ENCODE peak calls at places on chromosomes 7 and 10, in nine cellular contexts. One of them, this sample, is unnamed.

GRCh38 chr10:109929501-109930219 is 6.3 kb upstream of the XPNPEP1 start:
- DNase-seq in left ventricle myocardium inferior: no peak
- DNase-seq in CD4-positive, alpha-beta T cell: no peak
- DNase-seq in osteocyte: no peak
- DNase-seq in type B pancreatic cell: no peak
- DNase-seq in thoracic aorta: no peak
- DNase-seq in foreskin fibroblast: peak; percentile 66
- DNase-seq in endothelial cell: no peak
- DNase-seq in epithelial cell of esophagus: no peak
- DNase-seq in this sample: no peak

GRCh38 chr7:69738396-69738889 is 140.2 kb downstream of the AUTS2 start:
- DNase-seq in thoracic aorta: no peak
- DNase-seq in left ventricle myocardium inferior: no peak
- DNase-seq in osteocyte: no peak
- DNase-seq in endothelial cell: no peak
- DNase-seq in foreskin fibroblast: no peak
- DNase-seq in CD4-positive, alpha-beta T cell: no peak
- DNase-seq in type B pancreatic cell: no peak
- DNase-seq in epithelial cell of esophagus: no peak
- DNase-seq in this sample: no peak

GRCh38 chr10:34861293-34862004 is 46.4 kb upstream of the PARD3 start:
- DNase-seq in endothelial cell: no peak
- DNase-seq in epithelial cell of esophagus: peak; percentile 52
- DNase-seq in thoracic aorta: no peak
- DNase-seq in left ventricle myocardium inferior: peak; percentile 22
- DNase-seq in osteocyte: no peak
- DNase-seq in type B pancreatic cell: no peak
- DNase-seq in foreskin fibroblast: peak; percentile 20
- DNase-seq in CD4-positive, alpha-beta T cell: no peak
- DNase-seq in this sample: no peak

GRCh38 chr10:133085251-133086125 is 2.2 kb upstream of the ADGRA1 start:
- DNase-seq in thoracic aorta: no peak
- DNase-seq in type B pancreatic cell: no peak
- DNase-seq in CD4-positive, alpha-beta T cell: no peak
- DNase-seq in endothelial cell: no peak
- DNase-seq in foreskin fibroblast: no peak
- DNase-seq in epithelial cell of esophagus: no peak
- DNase-seq in left ventricle myocardium inferior: no peak
- DNase-seq in osteocyte: no peak
- DNase-seq in this sample: no peak

GRCh38 chr10:22426653-22427052 is 81.4 kb downstream of the SPAG6 start:
- DNase-seq in CD4-positive, alpha-beta T cell: no peak
- DNase-seq in epithelial cell of esophagus: no peak
- DNase-seq in thoracic aorta: no peak
- DNase-seq in type B pancreatic cell: no peak
- DNase-seq in endothelial cell: no peak
- DNase-seq in osteocyte: no peak
- DNase-seq in left ventricle myocardium inferior: no peak
- DNase-seq in foreskin fibroblast: no peak
- DNase-seq in this sample: no peak

GRCh38 chr10:102267748-102268147 is 22.4 kb downstream of the GBF1 start:
- DNase-seq in CD4-positive, alpha-beta T cell: no peak
- DNase-seq in epithelial cell of esophagus: peak; percentile 71
- DNase-seq in foreskin fibroblast: peak; percentile 83
- DNase-seq in endothelial cell: no peak
- DNase-seq in thoracic aorta: no peak
- DNase-seq in left ventricle myocardium inferior: no peak
- DNase-seq in osteocyte: no peak
- DNase-seq in type B pancreatic cell: no peak
- DNase-seq in this sample: no peak

GRCh38 chr7:29639887-29640600 is 76.4 kb downstream of the PRR15 start:
- DNase-seq in foreskin fibroblast: no peak
- DNase-seq in CD4-positive, alpha-beta T cell: no peak
- DNase-seq in osteocyte: no peak
- DNase-seq in endothelial cell: no peak
- DNase-seq in type B pancreatic cell: no peak
- DNase-seq in left ventricle myocardium inferior: no peak
- DNase-seq in epithelial cell of esophagus: peak; percentile 19
- DNase-seq in thoracic aorta: no peak
- DNase-seq in this sample: no peak

GRCh38 chr7:66138994-66139752 is 24.5 kb downstream of the CRCP start:
- DNase-seq in foreskin fibroblast: peak; percentile 52
- DNase-seq in CD4-positive, alpha-beta T cell: no peak
- DNase-seq in thoracic aorta: no peak
- DNase-seq in type B pancreatic cell: no peak
- DNase-seq in osteocyte: no peak
- DNase-seq in epithelial cell of esophagus: no peak
- DNase-seq in endothelial cell: no peak
- DNase-seq in left ventricle myocardium inferior: no peak
- DNase-seq in this sample: no peak

GRCh38 chr7:157490465-157490912 is 153.7 kb downstream of the DNAJB6 start:
- DNase-seq in left ventricle myocardium inferior: no peak
- DNase-seq in thoracic aorta: no peak
- DNase-seq in type B pancreatic cell: no peak
- DNase-seq in osteocyte: peak; percentile 46
- DNase-seq in CD4-positive, alpha-beta T cell: peak; percentile 27
- DNase-seq in endothelial cell: no peak
- DNase-seq in epithelial cell of esophagus: peak; percentile 70
- DNase-seq in foreskin fibroblast: peak; percentile 8
- DNase-seq in this sample: no peak

GRCh38 chr10:130244031-130244927 is 108.1 kb downstream of the GLRX3 start:
- DNase-seq in CD4-positive, alpha-beta T cell: no peak
- DNase-seq in type B pancreatic cell: peak; percentile 45
- DNase-seq in osteocyte: peak; percentile 78
- DNase-seq in left ventricle myocardium inferior: no peak
- DNase-seq in epithelial cell of esophagus: no peak
- DNase-seq in endothelial cell: no peak
- DNase-seq in thoracic aorta: no peak
- DNase-seq in foreskin fibroblast: no peak
- DNase-seq in this sample: no peak

GRCh38 chr7:110962374-110962773 is 128.6 kb upstream of the LRRN3 start:
- DNase-seq in osteocyte: no peak
- DNase-seq in CD4-positive, alpha-beta T cell: no peak
- DNase-seq in left ventricle myocardium inferior: peak; percentile 15
- DNase-seq in type B pancreatic cell: no peak
- DNase-seq in foreskin fibroblast: peak; percentile 12
- DNase-seq in thoracic aorta: no peak
- DNase-seq in endothelial cell: no peak
- DNase-seq in epithelial cell of esophagus: no peak
- DNase-seq in this sample: no peak

GRCh38 chr10:30358206-30358605 is 9.1 kb upstream of the MTPAP start:
- DNase-seq in type B pancreatic cell: no peak
- DNase-seq in thoracic aorta: no peak
- DNase-seq in epithelial cell of esophagus: no peak
- DNase-seq in left ventricle myocardium inferior: no peak
- DNase-seq in CD4-positive, alpha-beta T cell: no peak
- DNase-seq in endothelial cell: no peak
- DNase-seq in osteocyte: no peak
- DNase-seq in foreskin fibroblast: no peak
- DNase-seq in this sample: no peak

GRCh38 chr7:116285252-116285651 is 74.9 kb downstream of the TES start:
- DNase-seq in endothelial cell: no peak
- DNase-seq in osteocyte: no peak
- DNase-seq in CD4-positive, alpha-beta T cell: no peak
- DNase-seq in epithelial cell of esophagus: no peak
- DNase-seq in foreskin fibroblast: no peak
- DNase-seq in type B pancreatic cell: no peak
- DNase-seq in thoracic aorta: no peak
- DNase-seq in left ventricle myocardium inferior: no peak
- DNase-seq in this sample: no peak

GRCh38 chr7:79977481-79977880 is 157.2 kb upstream of the GNAI1 start:
- DNase-seq in left ventricle myocardium inferior: no peak
- DNase-seq in endothelial cell: no peak
- DNase-seq in thoracic aorta: no peak
- DNase-seq in osteocyte: no peak
- DNase-seq in epithelial cell of esophagus: no peak
- DNase-seq in foreskin fibroblast: no peak
- DNase-seq in type B pancreatic cell: no peak
- DNase-seq in CD4-positive, alpha-beta T cell: no peak
- DNase-seq in this sample: no peak

GRCh38 chr7:79984210-79984609 is 150.4 kb upstream of the GNAI1 start:
- DNase-seq in thoracic aorta: no peak
- DNase-seq in left ventricle myocardium inferior: no peak
- DNase-seq in CD4-positive, alpha-beta T cell: no peak
- DNase-seq in osteocyte: no peak
- DNase-seq in foreskin fibroblast: peak; percentile 24
- DNase-seq in endothelial cell: no peak
- DNase-seq in type B pancreatic cell: no peak
- DNase-seq in epithelial cell of esophagus: peak; percentile 3
- DNase-seq in this sample: no peak

GRCh38 chr7:79982151-79982770 is 152.4 kb upstream of the GNAI1 start:
- DNase-seq in left ventricle myocardium inferior: no peak
- DNase-seq in osteocyte: no peak
- DNase-seq in foreskin fibroblast: peak; percentile 73
- DNase-seq in thoracic aorta: no peak
- DNase-seq in epithelial cell of esophagus: peak; percentile 55
- DNase-seq in type B pancreatic cell: no peak
- DNase-seq in endothelial cell: no peak
- DNase-seq in CD4-positive, alpha-beta T cell: no peak
- DNase-seq in this sample: no peak

GRCh38 chr7:79980376-79980775 is 154.3 kb upstream of the GNAI1 start:
- DNase-seq in left ventricle myocardium inferior: no peak
- DNase-seq in foreskin fibroblast: no peak
- DNase-seq in type B pancreatic cell: no peak
- DNase-seq in epithelial cell of esophagus: no peak
- DNase-seq in thoracic aorta: no peak
- DNase-seq in CD4-positive, alpha-beta T cell: no peak
- DNase-seq in osteocyte: no peak
- DNase-seq in endothelial cell: no peak
- DNase-seq in this sample: no peak

GRCh38 chr7:79979437-79979836 is 155.2 kb upstream of the GNAI1 start:
- DNase-seq in type B pancreatic cell: no peak
- DNase-seq in osteocyte: no peak
- DNase-seq in CD4-positive, alpha-beta T cell: no peak
- DNase-seq in epithelial cell of esophagus: no peak
- DNase-seq in left ventricle myocardium inferior: no peak
- DNase-seq in endothelial cell: no peak
- DNase-seq in thoracic aorta: no peak
- DNase-seq in foreskin fibroblast: peak; percentile 85
- DNase-seq in this sample: no peak
- TF ChIP-seq CTCF in type B pancreatic cell: no peak
- TF ChIP-seq CTCF in osteocyte: no peak
- TF ChIP-seq CTCF in CD4-positive, alpha-beta T cell: no peak
- TF ChIP-seq CTCF in epithelial cell of esophagus: no peak
- TF ChIP-seq CTCF in left ventricle myocardium inferior: no peak
- TF ChIP-seq CTCF in endothelial cell: no peak
- TF ChIP-seq CTCF in thoracic aorta: no peak
- TF ChIP-seq CTCF in foreskin fibroblast: no peak
- TF ChIP-seq CTCF in this sample: no peak

GRCh38 chr10:86644412-86645110 is 9.8 kb upstream of the OPN4 start:
- DNase-seq in CD4-positive, alpha-beta T cell: no peak
- DNase-seq in left ventricle myocardium inferior: no peak
- DNase-seq in endothelial cell: no peak
- DNase-seq in osteocyte: no peak
- DNase-seq in type B pancreatic cell: no peak
- DNase-seq in epithelial cell of esophagus: peak; percentile 33
- DNase-seq in thoracic aorta: no peak
- DNase-seq in foreskin fibroblast: peak; percentile 28
- DNase-seq in this sample: no peak
- TF ChIP-seq CTCF in CD4-positive, alpha-beta T cell: no peak
- TF ChIP-seq CTCF in left ventricle myocardium inferior: peak; percentile 45
- TF ChIP-seq CTCF in endothelial cell: no peak
- TF ChIP-seq CTCF in osteocyte: peak; percentile 43
- TF ChIP-seq CTCF in type B pancreatic cell: peak; percentile 45
- TF ChIP-seq CTCF in epithelial cell of esophagus: no peak
- TF ChIP-seq CTCF in thoracic aorta: no peak
- TF ChIP-seq CTCF in foreskin fibroblast: no peak
- TF ChIP-seq CTCF in this sample: no peak

DNA sequence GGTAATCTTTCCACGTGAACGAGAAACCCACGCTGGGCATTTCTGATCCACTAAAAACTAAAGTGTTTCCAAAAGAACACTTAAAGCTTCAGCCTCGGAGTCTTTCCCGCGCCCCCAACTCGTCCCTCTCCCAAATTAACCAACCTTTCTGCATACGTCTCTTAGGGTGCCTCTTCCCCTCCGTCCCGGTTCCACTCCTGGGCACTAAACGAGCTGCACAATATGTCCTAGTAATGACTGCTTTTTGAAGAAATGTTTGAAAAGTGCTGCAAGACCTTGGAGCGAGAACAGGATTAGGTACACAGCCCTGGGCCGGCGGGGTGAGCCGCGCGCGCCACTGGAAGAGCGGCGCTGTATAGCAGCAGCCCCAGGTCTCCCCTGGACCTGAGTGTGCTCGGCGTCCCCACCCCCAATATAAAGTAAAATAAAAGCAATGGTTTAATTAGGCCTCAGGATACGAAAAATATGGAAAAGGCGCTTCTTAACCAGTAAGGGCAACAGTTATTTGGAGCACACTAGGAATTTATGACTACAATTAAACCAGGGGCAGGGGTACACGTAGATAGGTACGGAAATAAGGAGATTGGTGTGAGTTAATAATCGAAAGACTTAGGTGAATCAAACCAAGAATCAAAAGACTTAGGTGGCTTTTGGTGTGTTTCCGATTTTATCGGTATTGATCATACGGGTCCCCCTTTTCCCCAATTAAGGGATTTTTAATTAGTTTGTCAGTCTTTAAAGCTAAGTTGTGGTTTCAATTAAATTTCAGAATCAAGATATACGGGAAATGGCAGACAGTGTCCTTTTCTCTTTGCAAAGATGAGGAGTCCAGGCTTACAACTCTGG is 1.9 kb downstream of the TET1 start:
- DNase-seq in endothelial cell: peak; percentile 38
- DNase-seq in epithelial cell of esophagus: peak; percentile 11
- DNase-seq in osteocyte: no peak
- DNase-seq in foreskin fibroblast: peak; percentile 67
- DNase-seq in thoracic aorta: no peak
- DNase-seq in CD4-positive, alpha-beta T cell: no peak
- DNase-seq in left ventricle myocardium inferior: no peak
- DNase-seq in type B pancreatic cell: no peak
- DNase-seq in this sample: no peak
- TF ChIP-seq CTCF in endothelial cell: no peak
- TF ChIP-seq CTCF in epithelial cell of esophagus: no peak
- TF ChIP-seq CTCF in osteocyte: no peak
- TF ChIP-seq CTCF in foreskin fibroblast: no peak
- TF ChIP-seq CTCF in thoracic aorta: no peak
- TF ChIP-seq CTCF in CD4-positive, alpha-beta T cell: no peak
- TF ChIP-seq CTCF in left ventricle myocardium inferior: no peak
- TF ChIP-seq CTCF in type B pancreatic cell: no peak
- TF ChIP-seq CTCF in this sample: no peak

DNA sequence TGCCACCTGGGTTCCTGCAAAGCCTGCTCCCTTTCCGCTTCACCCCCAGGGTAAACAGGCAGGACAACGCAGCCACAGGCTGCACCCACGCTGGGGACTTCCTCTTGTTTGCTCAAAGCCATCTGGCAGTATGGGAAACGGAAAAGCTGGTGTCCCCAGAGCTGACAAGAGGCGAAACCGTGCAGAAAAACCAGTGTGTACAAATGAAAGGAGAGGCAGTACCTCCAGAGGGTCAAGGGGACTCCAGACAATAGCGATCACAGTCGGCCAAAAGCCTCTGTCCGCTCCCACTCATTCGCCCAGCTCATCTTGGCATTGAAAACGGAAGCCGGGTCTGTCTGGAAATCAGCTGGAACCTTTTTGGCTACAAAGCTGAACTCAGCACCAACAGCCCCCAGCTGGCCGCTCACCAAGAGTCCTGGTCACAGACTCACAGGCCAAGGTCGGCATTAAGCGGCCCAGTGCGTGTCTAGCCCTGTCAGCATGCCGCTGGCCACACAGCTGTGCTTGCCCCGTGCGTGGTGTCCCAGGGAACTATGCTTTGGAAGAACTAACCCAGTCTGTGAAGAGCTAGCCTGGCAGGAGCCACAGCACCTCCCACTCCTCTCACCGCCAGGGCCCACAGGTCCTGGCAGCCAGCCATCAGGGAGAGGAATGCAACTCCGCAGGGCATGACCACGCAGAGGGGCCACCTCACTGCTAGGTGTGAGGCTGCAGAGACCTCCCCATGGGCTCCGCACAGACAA is 10.4 kb downstream of the TNS3 start:
- DNase-seq in left ventricle myocardium inferior: peak; percentile 88
- DNase-seq in endothelial cell: no peak
- DNase-seq in thoracic aorta: peak; percentile 63
- DNase-seq in foreskin fibroblast: peak; percentile 95
- DNase-seq in epithelial cell of esophagus: peak; percentile 61
- DNase-seq in osteocyte: peak; percentile 87
- DNase-seq in type B pancreatic cell: no peak
- DNase-seq in CD4-positive, alpha-beta T cell: no peak
- DNase-seq in this sample: no peak
- TF ChIP-seq CTCF in left ventricle myocardium inferior: no peak
- TF ChIP-seq CTCF in endothelial cell: no peak
- TF ChIP-seq CTCF in thoracic aorta: peak; percentile 11
- TF ChIP-seq CTCF in foreskin fibroblast: no peak
- TF ChIP-seq CTCF in epithelial cell of esophagus: no peak
- TF ChIP-seq CTCF in osteocyte: peak; percentile 11
- TF ChIP-seq CTCF in type B pancreatic cell: no peak
- TF ChIP-seq CTCF in CD4-positive, alpha-beta T cell: no peak
- TF ChIP-seq CTCF in this sample: no peak